ENCODE peak calls at places on chromosome 17, in six cellular contexts. N is IMR-90, D is neuronal stem cell, Q is mesenchymal stem cell, M is H1, W is H9. T is an unnamed sample.

GRCh38 chr17:2849327-2849670 is 53.1 kb downstream of the RAP1GAP2 start:
- DNase-seq in N (no peak), D (no peak), Q (no peak), M (no peak), W (peak), T (no peak)

GRCh38 chr17:74838275-74838674 is 21.4 kb downstream of the GRIN2C start:
- DNase-seq in N (no peak), D (no peak), Q (no peak), M (no peak), W (no peak), T (no peak)

GRCh38 chr17:73595068-73595865 is 49.0 kb downstream of the SDK2 start:
- DNase-seq in N (no peak), D (no peak), Q (peak), M (no peak), W (peak), T (peak)

GRCh38 chr17:68290955-68291835 is at the start of the genes ARSG and SLC16A6:
- DNase-seq in N (peak), D (peak), Q (peak), M (no peak), W (peak), T (peak)

GRCh38 chr17:34840758-34841157 is 120.5 kb downstream of the CCT6B start:
- DNase-seq in N (no peak), D (no peak), Q (no peak), M (no peak), W (no peak), T (no peak)

GRCh38 chr17:74842599-74843351 is 16.9 kb downstream of the GRIN2C start:
- DNase-seq in N (peak), D (peak), Q (peak), M (no peak), W (peak), T (peak)

GRCh38 chr17:29584452-29585079 is 4.9 kb downstream of the GIT1 start:
- DNase-seq in N (no peak), D (no peak), Q (no peak), M (no peak), W (no peak), T (no peak)

GRCh38 chr17:65561394-65562205 is at the start of gene AXIN2:
- DNase-seq in N (peak), D (peak), Q (peak), M (peak), W (peak), T (peak)

GRCh38 chr17:60077672-60078519 is 825 bp downstream of the HEATR6 start:
- DNase-seq in N (no peak), D (no peak), Q (peak), M (no peak), W (no peak), T (no peak)

GRCh38 chr17:51853857-51854256 is 304.7 kb downstream of the CA10 start:
- DNase-seq in N (no peak), D (no peak), Q (no peak), M (no peak), W (no peak), T (no peak)

GRCh38 chr17:71494456-71494855 is 626.4 kb upstream of the SOX9 start:
- DNase-seq in N (no peak), D (no peak), Q (no peak), M (no peak), W (no peak), T (no peak)

GRCh38 chr17:3474212-3474611 is 1.6 kb upstream of the ASPA start:
- DNase-seq in N (no peak), D (no peak), Q (peak), M (no peak), W (no peak), T (no peak)

GRCh38 chr17:79946352-79947231 is 89.1 kb downstream of the TBC1D16 start:
- DNase-seq in N (no peak), D (no peak), Q (no peak), M (no peak), W (peak), T (no peak)
- H2BK120ac ChIP-seq in N (no peak), D (no peak), Q (no peak), M (no peak), W (no peak), T (no peak)

GRCh38 chr17:17492085-17492484 is 4.1 kb downstream of the RASD1 start:
- DNase-seq in N (no peak), D (no peak), Q (no peak), M (no peak), W (no peak), T (no peak)

GRCh38 chr17:17493249-17493985 is 2.8 kb downstream of the RASD1 start:
- DNase-seq in N (no peak), D (no peak), Q (no peak), M (no peak), W (peak), T (peak)

GRCh38 chr17:17491546-17491988 is 4.6 kb downstream of the RASD1 start:
- DNase-seq in N (no peak), D (no peak), Q (no peak), M (no peak), W (no peak), T (no peak)

GRCh38 chr17:17493986-17494466 is 2.2 kb downstream of the RASD1 start:
- DNase-seq in N (no peak), D (no peak), Q (no peak), M (no peak), W (no peak), T (no peak)

GRCh38 chr17:17492562-17492961 is 3.6 kb downstream of the RASD1 start:
- DNase-seq in N (no peak), D (no peak), Q (no peak), M (no peak), W (no peak), T (no peak)
- H3K27ac ChIP-seq in N (no peak), D (no peak), Q (no peak), M (no peak), W (no peak), T (no peak)

DNA sequence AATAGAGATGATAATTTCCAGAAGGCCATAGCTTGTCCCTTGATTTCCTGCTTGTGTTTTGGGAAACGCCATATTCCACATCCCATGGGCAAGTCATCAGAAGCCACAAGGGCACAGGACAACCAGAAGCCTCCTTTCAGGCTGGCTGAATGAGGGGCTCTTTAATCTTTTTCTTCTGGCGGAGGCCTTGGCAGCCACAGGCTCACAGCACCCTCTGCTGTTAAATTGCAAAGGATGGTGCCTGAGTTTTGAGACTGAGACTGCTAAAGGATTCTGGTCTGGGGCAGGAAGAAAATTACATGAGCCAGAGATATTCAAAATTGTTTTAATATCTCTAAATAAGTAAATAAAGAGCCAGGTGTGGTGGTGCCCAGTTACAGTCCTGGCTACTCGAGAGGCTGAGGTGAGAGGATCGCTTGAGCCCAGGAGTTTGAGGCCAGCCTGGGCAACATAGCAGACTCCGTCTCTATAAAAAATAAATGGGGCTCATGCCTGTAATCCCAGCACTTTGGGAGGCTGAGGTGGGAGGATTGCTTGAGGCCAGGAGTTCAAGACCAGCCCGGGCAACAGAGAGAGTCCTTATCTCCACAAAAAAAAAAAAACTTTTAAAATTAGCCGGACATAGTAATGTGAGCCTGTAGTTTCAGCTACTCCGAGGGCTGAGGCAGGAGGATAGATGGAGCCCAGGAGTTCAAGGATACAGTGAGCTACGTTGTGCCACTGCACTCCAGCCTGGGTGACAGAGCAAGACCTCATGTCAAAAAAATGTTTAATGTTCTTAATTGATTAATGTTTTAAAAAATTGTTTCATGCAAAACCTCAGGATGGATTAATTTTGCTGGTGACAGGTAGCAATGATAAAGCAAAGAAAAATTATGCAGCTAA is 26.3 kb downstream of the AARSD1 start:
- DNase-seq in N (peak), D (peak), Q (peak), M (peak), W (peak), T (peak)
- H2BK15ac ChIP-seq in N (no peak), D (no peak), Q (no peak), M (no peak), W (no peak), T (no peak)

GRCh38 chr17:7315570-7316243 is 547 bp upstream of the GPS2 start:
- DNase-seq in N (no peak), D (no peak), Q (no peak), M (no peak), W (no peak), T (no peak)
- H2BK120ac ChIP-seq in N (no peak), D (no peak), Q (peak), M (no peak), W (no peak), T (no peak)

DNA sequence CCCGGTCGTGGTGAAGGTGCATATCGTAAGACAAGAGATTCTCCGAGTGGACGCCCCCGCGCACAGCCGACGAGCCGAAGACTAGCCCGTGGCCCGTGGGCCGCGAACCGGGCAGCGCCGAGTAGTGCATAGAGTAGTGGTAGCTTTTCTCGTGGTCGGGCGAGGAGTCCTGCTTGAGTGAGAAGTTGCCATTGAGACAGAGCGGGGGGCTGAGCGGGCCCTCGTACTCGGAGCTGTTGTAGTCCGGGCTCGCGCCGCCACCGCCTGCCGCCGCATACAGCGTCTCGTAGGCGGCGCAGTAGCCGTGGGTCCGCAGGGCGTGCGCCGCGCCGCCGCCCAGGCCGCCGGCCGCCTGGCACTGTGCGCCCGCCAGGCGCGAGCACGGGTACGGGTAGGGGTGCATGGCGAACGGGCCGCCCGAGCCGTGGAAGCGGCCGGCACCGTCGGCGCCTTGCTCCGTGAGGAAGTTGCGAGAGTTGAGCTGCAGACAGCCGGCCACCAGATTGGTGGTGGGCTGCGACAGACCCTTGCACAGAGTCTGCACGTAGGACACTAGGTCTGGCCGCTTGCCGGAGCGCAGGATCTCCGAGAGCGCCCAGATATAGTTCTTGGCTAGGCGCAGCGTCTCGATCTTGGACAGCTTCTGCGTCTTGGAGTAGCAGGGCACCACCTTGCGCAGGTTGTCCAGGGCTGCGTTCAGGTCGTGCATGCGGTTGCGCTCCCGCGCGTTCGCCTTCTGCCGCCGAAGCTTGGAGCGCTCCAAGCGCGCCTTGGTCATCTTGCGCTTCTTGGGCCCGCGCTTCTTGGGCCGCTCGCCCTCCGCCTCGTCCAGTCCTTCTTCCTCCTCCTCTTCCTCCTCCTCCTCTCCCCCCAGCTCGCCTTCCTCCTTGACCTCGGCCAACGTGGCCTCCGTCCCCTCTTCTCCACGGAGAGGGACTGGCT is 2.0 kb downstream of the NEUROD2 start:
- DNase-seq in N (no peak), D (no peak), Q (peak), M (no peak), W (peak), T (no peak)
- H3K27ac ChIP-seq in N (no peak), D (no peak), Q (no peak), M (no peak), W (no peak), T (no peak)

DNA sequence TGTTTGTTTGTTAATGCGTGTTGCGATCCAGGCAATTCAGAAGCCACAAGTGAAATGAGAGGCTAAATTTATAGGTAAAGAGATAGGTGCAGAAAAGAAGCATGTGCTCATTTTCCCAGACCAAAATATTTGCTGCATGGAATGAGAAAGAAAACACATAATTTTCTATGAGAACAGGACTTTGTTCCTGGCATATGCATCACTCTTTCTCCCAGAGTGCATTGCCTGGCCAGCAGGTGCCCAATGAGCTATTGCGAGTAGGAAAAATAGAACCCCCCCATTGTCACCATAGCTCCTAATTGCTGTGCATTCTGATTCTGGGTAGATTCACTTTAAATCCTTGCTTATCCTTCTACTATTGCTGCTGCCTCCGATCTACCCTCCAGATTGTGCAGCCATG is 410.4 kb downstream of the PMP22 start:
- DNase-seq in N (no peak), D (no peak), Q (no peak), M (no peak), W (no peak), T (no peak)
- H2BK15ac ChIP-seq in N (no peak), D (no peak), Q (no peak), M (no peak), W (no peak), T (no peak)

DNA sequence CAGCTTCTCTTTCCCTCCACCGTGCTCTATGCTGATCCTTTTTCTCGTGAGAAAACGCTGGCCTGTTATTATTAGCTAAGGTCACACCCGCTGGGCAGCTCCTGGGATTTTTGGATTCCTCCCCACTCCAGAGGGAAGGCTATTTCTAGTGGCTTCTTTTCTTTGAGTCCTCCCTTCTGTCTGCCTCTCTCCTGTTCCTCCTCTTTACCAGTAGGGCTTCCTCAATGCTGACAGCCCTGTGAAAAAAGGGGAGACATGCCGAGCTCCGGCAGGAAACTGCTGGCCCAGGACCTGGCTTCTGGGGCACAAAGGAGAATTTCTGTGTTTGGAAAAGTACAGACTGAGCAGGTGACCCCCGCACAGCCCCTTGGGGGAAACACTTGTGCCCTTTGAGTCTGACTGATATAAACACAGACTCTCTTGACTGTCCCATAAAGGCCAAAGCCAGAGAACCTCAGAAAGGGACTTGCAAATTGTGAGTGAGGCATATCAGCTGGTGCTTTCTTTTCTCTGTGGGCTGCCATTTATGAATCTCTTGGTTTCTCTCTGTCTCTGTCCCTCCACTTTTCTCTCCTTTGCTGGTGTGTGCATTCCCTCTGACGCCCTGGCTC is 14.0 kb upstream of the RNF135 start:
- DNase-seq in N (no peak), D (no peak), Q (peak), M (no peak), W (peak), T (peak)
- H2BK120ac ChIP-seq in N (no peak), D (no peak), Q (no peak), M (no peak), W (no peak), T (no peak)

GRCh38 chr17:7557147-7557764 is 1.3 kb upstream of the TNFSF13 start:
- DNase-seq in N (no peak), D (no peak), Q (no peak), M (no peak), W (peak), T (no peak)
- H3K27ac ChIP-seq in N (no peak), D (no peak), Q (no peak), M (no peak), W (no peak), T (no peak)

GRCh38 chr17:61206922-61207321 is 192.7 kb upstream of the TBX2 start:
- DNase-seq in N (no peak), D (no peak), Q (no peak), M (no peak), W (no peak), T (no peak)

GRCh38 chr17:61211233-61211632 is 188.4 kb upstream of the TBX2 start:
- DNase-seq in N (no peak), D (no peak), Q (no peak), M (no peak), W (no peak), T (no peak)

GRCh38 chr17:61208301-61209098 is 191.1 kb upstream of the TBX2 start:
- DNase-seq in N (peak), D (no peak), Q (peak), M (no peak), W (no peak), T (no peak)

GRCh38 chr17:61209099-61209439 is 190.6 kb upstream of the TBX2 start:
- DNase-seq in N (no peak), D (no peak), Q (no peak), M (no peak), W (no peak), T (no peak)

DNA sequence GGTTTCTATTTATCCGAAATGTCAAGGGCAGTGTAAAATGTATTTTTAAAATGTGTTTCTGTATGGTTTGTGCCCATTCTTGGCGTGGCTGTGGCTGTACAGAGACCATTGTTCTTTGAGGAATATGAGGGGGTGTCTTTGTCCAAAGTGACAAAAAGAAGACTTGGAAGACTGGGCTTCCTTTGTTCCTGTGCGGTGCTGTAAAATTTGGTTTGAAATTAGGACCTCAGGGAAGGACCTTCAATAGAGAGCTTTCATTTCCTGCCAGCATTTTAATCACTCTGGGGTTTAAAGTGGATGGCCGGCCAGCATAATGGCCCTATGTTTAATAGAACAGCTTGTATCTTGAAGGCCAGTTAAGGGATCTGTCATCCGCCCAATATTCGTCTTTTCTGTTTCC is 190.1 kb upstream of the TBX2 start:
- DNase-seq in N (no peak), D (no peak), Q (no peak), M (no peak), W (no peak), T (no peak)
- H2BK15ac ChIP-seq in N (peak), D (no peak), Q (no peak), M (no peak), W (no peak), T (no peak)

T was measured in mesendoderm.